ENCODE peak calls at places on chromosomes 11 and 22, in six cellular contexts. X is DMS79 treated with DMSO at 0.1 percent for 48 hours, S is Calu3, W is Peyer's patch, Y is T-helper 2 cell, H is HuH-7.5. G is an unnamed sample.

GRCh38 chr22:19174106-19175025 is 4.2 kb downstream of the SLC25A1 start:
- DNase-seq in H (no peak), Y (no peak), S (no peak), W (no peak), X (no peak), G (no peak)

GRCh38 chr11:45739866-45740265 is 65.1 kb upstream of the SLC35C1 start:
- DNase-seq in Y (no peak), X (no peak), H (no peak), S (no peak), W (no peak), G (no peak)

GRCh38 chr11:28833670-28834069 is 725.5 kb downstream of the METTL15 start:
- DNase-seq in S (peak; percentile 53), H (no peak), Y (no peak), W (no peak), X (no peak), G (no peak)

GRCh38 chr11:108609681-108610080 is 16.1 kb upstream of the EXPH5 start:
- DNase-seq in Y (no peak), H (no peak), W (no peak), S (no peak), X (no peak), G (no peak)

GRCh38 chr22:28793976-28794584 is 6.3 kb downstream of the XBP1 start:
- DNase-seq in X (no peak), Y (no peak), H (no peak), S (no peak), W (no peak), G (no peak)

GRCh38 chr11:94895971-94896370 is 77.4 kb downstream of the CWC15 start:
- DNase-seq in W (no peak), X (no peak), Y (no peak), H (no peak), S (no peak), G (no peak)

GRCh38 chr22:39917091-39917703 is 16.3 kb downstream of the GRAP2 start:
- DNase-seq in W (no peak), S (no peak), Y (no peak), H (no peak), X (peak; percentile 83), G (no peak)

GRCh38 chr11:6646040-6646439 is 9.6 kb downstream of the DCHS1 start:
- DNase-seq in H (no peak), X (no peak), Y (no peak), W (no peak), S (no peak), G (no peak)

GRCh38 chr11:127656266-127656879 is 655.8 kb upstream of the KIRREL3 start:
- DNase-seq in W (no peak), X (no peak), Y (no peak), S (no peak), H (no peak), G (no peak)

GRCh38 chr11:124716596-124716995 is 23.1 kb upstream of the NRGN start:
- DNase-seq in H (no peak), Y (no peak), X (no peak), W (no peak), S (no peak), G (no peak)

GRCh38 chr11:107467754-107468153 is 10.1 kb upstream of the CWF19L2 start:
- DNase-seq in Y (no peak), S (no peak), X (no peak), W (no peak), H (no peak), G (no peak)

GRCh38 chr11:36333468-36333867 is 37.4 kb downstream of the PRR5L start:
- DNase-seq in H (no peak), X (no peak), W (no peak), S (no peak), Y (no peak), G (no peak)

GRCh38 chr11:17568944-17569343 is 21.9 kb downstream of the OTOG start:
- DNase-seq in W (no peak), S (no peak), X (no peak), Y (no peak), H (no peak), G (no peak)

GRCh38 chr22:46640293-46640692 is 20.1 kb downstream of the GRAMD4 start:
- DNase-seq in Y (no peak), S (no peak), H (no peak), W (no peak), X (no peak), G (no peak)

GRCh38 chr11:104043678-104044239 is 7.3 kb downstream of the DDI1 start:
- DNase-seq in H (no peak), X (no peak), W (no peak), S (no peak), Y (no peak), G (no peak)